ENCODE peak calls at places on chromosomes 16 and 17, in four cellular contexts. W is SK-N-SH, F is K562, X is H1. A is an unnamed sample.

GRCh38 chr17:54956802-54957201 is 11.7 kb downstream of the COX11 start:
- DNase-seq in W (no peak), F (no peak), X (no peak), A (no peak)

GRCh38 chr17:11986179-11986938 is 10.9 kb downstream of the ZNF18 start:
- DNase-seq in W (no peak), F (no peak), X (no peak), A (no peak)

GRCh38 chr16:56776562-56776961 is 46.6 kb downstream of the NUP93 start:
- DNase-seq in W (peak), F (no peak), X (no peak), A (no peak)

GRCh38 chr17:78996781-78997201 is 12.8 kb downstream of the CANT1 start:
- DNase-seq in W (no peak), F (no peak), X (no peak), A (no peak)

GRCh38 chr16:608019-608418 is 18.2 kb downstream of the RAB40C start:
- DNase-seq in W (no peak), F (no peak), X (no peak), A (no peak)

GRCh38 chr17:32671891-32672290 is 185.1 kb downstream of the CDK5R1 start:
- DNase-seq in W (no peak), F (no peak), X (no peak), A (no peak)

GRCh38 chr16:9123871-9124270 is 32.4 kb downstream of the HAPSTR1 start:
- DNase-seq in W (no peak), F (no peak), X (no peak), A (no peak)

GRCh38 chr16:28878083-28878926 is at the start of gene ATP2A1:
- DNase-seq in W (no peak), F (no peak), X (no peak), A (no peak)

GRCh38 chr16:86224126-86224525 is 286.2 kb upstream of the FOXF1 start:
- DNase-seq in W (no peak), F (no peak), X (no peak), A (no peak)

GRCh38 chr17:74372426-74372825 is 5.1 kb downstream of the GPR142 start:
- DNase-seq in W (no peak), F (no peak), X (no peak), A (no peak)

GRCh38 chr16:58451945-58452401 is 48.0 kb upstream of the NDRG4 start:
- DNase-seq in W (no peak), F (no peak), X (no peak), A (no peak)

GRCh38 chr17:10048951-10049350 is 143.9 kb upstream of the RCVRN start:
- DNase-seq in W (no peak), F (no peak), X (no peak), A (no peak)

GRCh38 chr17:34519286-34519685 is 60.1 kb upstream of the TMEM132E start:
- DNase-seq in W (peak), F (peak), X (peak), A (no peak)

GRCh38 chr17:49388290-49388640 is 26.2 kb upstream of the ZNF652 start:
- DNase-seq in W (no peak), F (no peak), X (no peak), A (no peak)

GRCh38 chr16:87697792-87698191 is 68.0 kb downstream of the KLHDC4 start:
- DNase-seq in W (no peak), F (no peak), X (no peak), A (no peak)

GRCh38 chr17:39602533-39603303 is 5.0 kb downstream of the NEUROD2 start:
- DNase-seq in W (no peak), F (no peak), X (no peak), A (no peak)

GRCh38 chr17:38325221-38325851 is 18.4 kb downstream of the GPR179 start:
- DNase-seq in W (peak), F (no peak), X (no peak), A (no peak)

GRCh38 chr17:21066394-21066793 is 23.6 kb upstream of the USP22 start:
- DNase-seq in W (no peak), F (no peak), X (no peak), A (no peak)

GRCh38 chr17:21021208-21021803 is 21.5 kb downstream of the USP22 start:
- DNase-seq in W (no peak), F (no peak), X (no peak), A (no peak)

GRCh38 chr17:58679263-58680037 is 12.4 kb downstream of the TEX14 start:
- DNase-seq in W (no peak), F (peak), X (no peak), A (peak)

GRCh38 chr17:82536220-82537201 is 17.0 kb downstream of the FOXK2 start:
- DNase-seq in W (peak), F (no peak), X (no peak), A (no peak)

GRCh38 chr17:13350466-13350865 is 251.3 kb downstream of the HS3ST3A1 start:
- DNase-seq in W (no peak), F (no peak), X (no peak), A (no peak)

GRCh38 chr17:44792276-44792675 is 33.5 kb downstream of the ADAM11 start:
- DNase-seq in W (no peak), F (no peak), X (no peak), A (no peak)

GRCh38 chr16:79618712-79619050 is 18.1 kb upstream of the MAF start:
- DNase-seq in W (no peak), F (no peak), X (no peak), A (no peak)
- TF ChIP-seq NRF1 in W (no peak), F (no peak), X (no peak), A (no peak)

GRCh38 chr16:81630632-81631026 is 148.5 kb upstream of the PLCG2 start:
- DNase-seq in W (no peak), F (no peak), X (no peak), A (no peak)
- TF ChIP-seq NRF1 in W (no peak), F (no peak), X (no peak), A (no peak)

GRCh38 chr16:66485361-66485760 is 58.3 kb downstream of the BEAN1 start:
- DNase-seq in W (no peak), F (no peak), X (no peak), A (no peak)

GRCh38 chr16:66486199-66486772 is 59.2 kb downstream of the BEAN1 start:
- DNase-seq in W (no peak), F (no peak), X (no peak), A (no peak)

GRCh38 chr16:66484453-66485213 is 57.5 kb downstream of the BEAN1 start:
- DNase-seq in W (no peak), F (no peak), X (no peak), A (no peak)

GRCh38 chr16:66487580-66488235 is 60.6 kb downstream of the BEAN1 start:
- DNase-seq in W (no peak), F (no peak), X (no peak), A (no peak)

DNA sequence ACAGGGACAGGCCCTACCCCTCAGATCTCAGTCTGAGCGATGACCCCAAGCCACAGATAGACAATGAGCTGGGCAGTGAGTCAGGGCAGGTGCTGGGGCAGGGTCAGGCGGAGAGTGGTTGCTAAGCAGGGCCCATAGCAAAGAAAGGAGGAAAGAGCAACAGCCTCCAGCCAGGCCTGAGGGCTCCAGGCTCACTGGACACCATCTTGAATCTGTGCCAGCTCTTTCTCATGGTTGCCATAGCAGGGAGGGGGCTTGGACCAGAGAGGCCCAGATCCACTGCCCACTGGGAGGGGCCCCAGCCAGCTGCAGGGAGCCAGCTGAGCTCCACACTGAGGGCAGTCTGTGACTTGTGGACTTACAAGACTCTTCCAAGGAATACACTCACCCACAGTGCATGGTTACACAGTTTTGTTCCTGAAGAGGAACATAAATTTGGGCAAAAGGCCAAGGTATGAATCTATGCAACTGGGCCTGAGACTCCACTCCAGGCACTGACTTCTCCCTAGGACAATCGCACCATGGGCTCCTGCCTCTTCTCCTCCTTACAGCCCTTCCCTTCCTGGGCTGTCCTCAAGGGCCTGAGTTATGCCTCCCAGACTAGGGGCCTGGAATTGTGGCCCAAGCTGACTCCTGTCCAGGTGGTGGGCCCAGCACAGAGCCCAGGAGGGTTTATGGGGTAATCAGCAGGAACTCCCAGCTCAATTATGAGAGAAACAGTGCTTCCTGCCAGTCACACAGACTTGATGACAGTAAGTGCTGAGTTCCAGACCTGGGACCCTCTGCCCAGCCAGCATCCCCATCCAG is 59.9 kb downstream of the BEAN1 start:
- DNase-seq in W (peak), F (no peak), X (no peak), A (no peak)
- TF ChIP-seq NRF1 in W (no peak), F (no peak), X (no peak), A (no peak)

GRCh38 chr17:27083408-27084185 is 210.3 kb upstream of the WSB1 start:
- DNase-seq in W (no peak), F (no peak), X (no peak), A (no peak)

GRCh38 chr17:27082775-27083154 is 211.1 kb upstream of the WSB1 start:
- DNase-seq in W (no peak), F (no peak), X (no peak), A (no peak)

GRCh38 chr17:27082023-27082774 is 211.7 kb upstream of the WSB1 start:
- DNase-seq in W (no peak), F (no peak), X (no peak), A (no peak)

GRCh38 chr17:27079660-27080059 is 214.3 kb upstream of the WSB1 start:
- DNase-seq in W (no peak), F (no peak), X (no peak), A (no peak)

DNA sequence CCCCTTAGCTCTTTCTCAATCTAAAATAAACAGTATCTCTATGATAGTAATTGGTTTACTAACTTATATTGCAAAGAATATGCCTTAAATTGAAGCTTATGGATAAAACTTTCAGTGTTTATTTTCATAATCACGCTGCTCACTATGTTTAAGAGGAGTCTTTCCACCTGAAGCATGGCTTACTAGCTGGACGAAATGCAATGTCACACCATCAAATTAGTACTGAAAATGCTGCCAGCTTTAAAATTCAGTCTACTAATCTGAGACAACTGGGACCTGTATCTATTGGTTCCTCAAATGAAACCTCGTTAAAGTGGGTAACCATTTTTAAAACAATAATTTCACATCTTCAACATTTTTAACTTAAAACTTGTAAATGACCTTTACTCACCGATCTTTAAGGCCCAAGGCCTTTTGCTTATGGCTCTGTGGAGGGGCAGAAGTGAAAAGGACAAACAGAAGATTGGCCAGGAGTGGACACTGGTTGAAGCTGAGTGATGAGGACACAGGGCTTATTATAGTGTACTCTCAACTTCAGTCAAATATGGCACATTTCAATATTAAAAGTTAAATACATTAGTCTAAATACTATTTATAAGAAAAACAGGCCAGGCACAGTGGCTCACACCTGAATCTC is 212.8 kb upstream of the WSB1 start:
- DNase-seq in W (no peak), F (no peak), X (no peak), A (no peak)
- TF ChIP-seq NRF1 in W (no peak), F (no peak), X (no peak), A (no peak)

DNA sequence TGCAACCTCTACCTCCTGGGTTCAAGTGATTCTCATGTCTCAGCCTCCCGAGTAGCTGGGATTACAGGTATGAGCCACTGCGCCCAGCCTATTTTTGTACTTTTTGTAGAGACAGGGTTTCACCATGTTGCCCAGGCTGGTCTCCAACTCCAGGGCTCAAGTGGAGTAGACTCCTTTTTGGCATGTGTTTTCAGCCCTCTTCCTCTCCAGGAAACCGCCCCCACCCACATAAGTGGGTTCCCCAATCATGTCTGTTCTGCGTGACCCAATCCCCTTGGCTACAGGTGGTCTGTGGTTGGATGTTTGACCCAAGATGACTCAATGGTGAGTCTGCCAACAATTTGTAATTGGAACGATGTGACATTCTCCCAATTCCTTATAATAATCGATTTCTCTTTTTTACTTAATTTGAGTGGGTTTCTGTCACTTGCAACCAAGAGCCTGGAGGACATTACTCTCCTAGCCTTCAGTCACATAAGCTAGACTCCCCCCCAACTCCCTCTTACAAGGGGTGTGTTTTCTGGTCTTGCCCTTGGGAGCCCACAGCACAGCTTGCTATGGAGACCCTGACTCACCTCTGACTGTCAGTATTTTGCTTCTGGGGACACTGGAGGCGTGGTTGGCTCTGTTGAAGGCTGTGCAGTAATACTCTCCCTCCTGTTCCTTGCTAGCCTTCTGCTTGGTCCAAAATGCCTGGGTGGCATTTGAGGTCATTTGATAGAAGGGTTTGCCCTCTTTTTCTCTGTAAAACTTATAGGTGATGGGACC is 34.9 kb downstream of the PECAM1 start:
- DNase-seq in W (no peak), F (no peak), X (no peak), A (no peak)
- TF ChIP-seq NRF1 in W (no peak), F (no peak), X (no peak), A (no peak)

DNA sequence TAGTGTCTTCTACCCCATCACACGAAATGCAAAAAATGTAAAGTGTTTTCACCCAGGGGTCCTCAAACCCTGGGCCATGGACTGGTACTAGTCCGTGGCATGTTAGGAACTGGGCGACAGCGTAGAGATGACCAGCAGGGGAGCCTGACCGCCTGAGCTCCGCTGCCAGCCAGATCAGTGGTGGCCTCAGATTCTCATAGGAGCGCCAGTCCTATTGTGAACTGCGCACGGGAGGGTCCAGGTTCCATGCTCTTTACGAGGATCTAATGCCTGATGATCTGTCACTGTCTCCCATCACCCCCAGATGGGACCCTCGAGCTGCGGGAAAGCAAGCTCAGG is 4.5 kb downstream of the SCARF1 start:
- DNase-seq in W (peak), F (no peak), X (no peak), A (no peak)
- TF ChIP-seq NRF1 in W (no peak), F (no peak), X (no peak), A (no peak)

GRCh38 chr17:19365833-19366636 is 3.5 kb upstream of the B9D1 start:
- DNase-seq in W (no peak), F (no peak), X (no peak), A (no peak)
- TF ChIP-seq NRF1 in W (no peak), F (no peak), X (no peak), A (no peak)

GRCh38 chr17:1206016-1206787 is 26.4 kb upstream of the ABR start:
- DNase-seq in W (no peak), F (no peak), X (no peak), A (no peak)

GRCh38 chr17:1200440-1200839 is 20.7 kb upstream of the ABR start:
- DNase-seq in W (no peak), F (no peak), X (no peak), A (no peak)

GRCh38 chr17:1201132-1201702 is 21.4 kb upstream of the ABR start:
- DNase-seq in W (no peak), F (no peak), X (no peak), A (no peak)

GRCh38 chr17:1203967-1204291 is 24.1 kb upstream of the ABR start:
- DNase-seq in W (no peak), F (no peak), X (no peak), A (no peak)

GRCh38 chr17:1203111-1203966 is 23.6 kb upstream of the ABR start:
- DNase-seq in W (peak), F (peak), X (no peak), A (no peak)
- TF ChIP-seq NRF1 in W (no peak), F (no peak), X (no peak), A (no peak)

DNA sequence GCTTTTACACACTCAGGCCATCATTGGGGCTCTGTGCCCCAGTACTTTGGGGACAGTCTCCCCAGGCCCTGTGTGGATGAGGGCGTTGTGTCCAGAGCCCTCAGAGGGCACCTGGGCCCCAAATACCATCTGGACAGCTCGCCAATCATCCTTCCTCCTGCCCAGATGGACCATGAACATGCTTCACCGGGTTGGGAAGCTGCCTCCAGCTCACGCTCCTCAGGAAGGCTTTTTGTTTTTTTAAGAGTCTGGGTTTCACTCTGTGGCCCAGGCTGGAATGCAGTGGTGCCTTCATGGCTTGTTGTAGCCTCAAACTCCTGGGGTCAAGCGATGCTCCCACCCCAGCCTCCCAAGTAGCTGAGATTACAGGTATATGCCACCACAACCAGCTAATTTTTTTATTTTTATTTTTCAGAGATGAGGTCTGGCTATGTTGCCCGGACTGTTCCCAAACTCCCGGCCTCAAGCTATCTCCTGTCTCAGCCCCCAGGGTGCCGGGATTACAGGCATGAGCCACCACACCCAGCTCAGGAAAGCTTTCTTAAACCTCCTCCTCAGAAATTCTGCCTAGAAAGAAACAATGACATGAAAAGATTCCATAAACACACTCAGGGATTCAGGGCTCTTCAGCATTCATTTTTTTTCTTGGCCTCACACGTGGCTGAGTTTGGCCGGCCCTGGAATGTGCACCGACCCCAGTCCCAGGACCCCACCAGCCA is 27.4 kb upstream of the ZNF423 start:
- DNase-seq in W (no peak), F (no peak), X (no peak), A (no peak)
- TF ChIP-seq NRF1 in W (no peak), F (no peak), X (no peak), A (no peak)

GRCh38 chr16:82055728-82056549 is 20.9 kb downstream of the HSD17B2 start:
- DNase-seq in W (no peak), F (no peak), X (no peak), A (no peak)
- TF ChIP-seq NRF1 in W (no peak), F (no peak), X (no peak), A (no peak)

A was measured in GM12878.